ENCODE peak calls at places on chromosomes 13 and 19, in seven cellular contexts. One of them, this sample, is unnamed.

GRCh38 chr13:40672310-40673060 is 6.0 kb upstream of the FOXO1 start:
- DNase-seq in fibroblast of pulmonary artery: peak
- DNase-seq in left ventricle myocardium inferior: no peak
- DNase-seq in naive thymus-derived CD4-positive, alpha-beta T cell: no peak
- DNase-seq in tibial nerve: no peak
- DNase-seq in heart left ventricle: no peak
- DNase-seq in tibial artery: no peak
- DNase-seq in this sample: no peak

GRCh38 chr13:76300688-76301087 is 585.5 kb downstream of the KCTD12 start:
- DNase-seq in fibroblast of pulmonary artery: no peak
- DNase-seq in left ventricle myocardium inferior: no peak
- DNase-seq in naive thymus-derived CD4-positive, alpha-beta T cell: no peak
- DNase-seq in tibial nerve: no peak
- DNase-seq in heart left ventricle: no peak
- DNase-seq in tibial artery: no peak
- DNase-seq in this sample: no peak

GRCh38 chr13:26202365-26202972 is 19.6 kb downstream of the RNF6 start:
- DNase-seq in fibroblast of pulmonary artery: peak
- DNase-seq in left ventricle myocardium inferior: no peak
- DNase-seq in naive thymus-derived CD4-positive, alpha-beta T cell: no peak
- DNase-seq in tibial nerve: no peak
- DNase-seq in heart left ventricle: no peak
- DNase-seq in tibial artery: no peak
- DNase-seq in this sample: no peak

GRCh38 chr13:84946144-84946543 is 853.1 kb downstream of the SLITRK6 start:
- DNase-seq in fibroblast of pulmonary artery: peak
- DNase-seq in left ventricle myocardium inferior: no peak
- DNase-seq in naive thymus-derived CD4-positive, alpha-beta T cell: no peak
- DNase-seq in tibial nerve: no peak
- DNase-seq in heart left ventricle: no peak
- DNase-seq in tibial artery: no peak
- DNase-seq in this sample: no peak

GRCh38 chr13:104936304-104936703 is 1599.2 kb downstream of the EFNB2 start:
- DNase-seq in fibroblast of pulmonary artery: no peak
- DNase-seq in left ventricle myocardium inferior: no peak
- DNase-seq in naive thymus-derived CD4-positive, alpha-beta T cell: no peak
- DNase-seq in tibial nerve: no peak
- DNase-seq in heart left ventricle: no peak
- DNase-seq in tibial artery: no peak
- DNase-seq in this sample: no peak

GRCh38 chr19:46639356-46640061 is 3.5 kb upstream of the GNG8 start:
- DNase-seq in fibroblast of pulmonary artery: peak
- DNase-seq in left ventricle myocardium inferior: peak
- DNase-seq in naive thymus-derived CD4-positive, alpha-beta T cell: no peak
- DNase-seq in tibial nerve: no peak
- DNase-seq in heart left ventricle: peak
- DNase-seq in tibial artery: peak
- DNase-seq in this sample: no peak

GRCh38 chr13:33610471-33611015 is 207.4 kb upstream of the RFC3 start:
- DNase-seq in fibroblast of pulmonary artery: peak
- DNase-seq in left ventricle myocardium inferior: peak
- DNase-seq in naive thymus-derived CD4-positive, alpha-beta T cell: peak
- DNase-seq in tibial nerve: no peak
- DNase-seq in heart left ventricle: peak
- DNase-seq in tibial artery: peak
- DNase-seq in this sample: no peak

GRCh38 chr19:5627395-5627904 is 4.6 kb downstream of the SAFB start:
- DNase-seq in fibroblast of pulmonary artery: no peak
- DNase-seq in left ventricle myocardium inferior: peak
- DNase-seq in naive thymus-derived CD4-positive, alpha-beta T cell: no peak
- DNase-seq in tibial nerve: peak
- DNase-seq in heart left ventricle: peak
- DNase-seq in tibial artery: peak
- DNase-seq in this sample: no peak

GRCh38 chr13:74132152-74132767 is 1.9 kb downstream of the KLF12 start:
- DNase-seq in fibroblast of pulmonary artery: peak
- DNase-seq in left ventricle myocardium inferior: no peak
- DNase-seq in naive thymus-derived CD4-positive, alpha-beta T cell: peak
- DNase-seq in tibial nerve: no peak
- DNase-seq in heart left ventricle: peak
- DNase-seq in tibial artery: no peak
- DNase-seq in this sample: no peak

GRCh38 chr19:33039108-33039599 is 25.5 kb downstream of the RHPN2 start:
- DNase-seq in fibroblast of pulmonary artery: no peak
- DNase-seq in left ventricle myocardium inferior: no peak
- DNase-seq in naive thymus-derived CD4-positive, alpha-beta T cell: no peak
- DNase-seq in tibial nerve: no peak
- DNase-seq in heart left ventricle: no peak
- DNase-seq in tibial artery: no peak
- DNase-seq in this sample: no peak

GRCh38 chr13:29543230-29544215 is 52.0 kb downstream of the SLC7A1 start:
- DNase-seq in fibroblast of pulmonary artery: peak
- DNase-seq in left ventricle myocardium inferior: no peak
- DNase-seq in naive thymus-derived CD4-positive, alpha-beta T cell: no peak
- DNase-seq in tibial nerve: no peak
- DNase-seq in heart left ventricle: no peak
- DNase-seq in tibial artery: no peak
- DNase-seq in this sample: no peak

GRCh38 chr13:66618702-66619101 is 611.4 kb downstream of the PCDH9 start:
- DNase-seq in fibroblast of pulmonary artery: peak
- DNase-seq in left ventricle myocardium inferior: no peak
- DNase-seq in naive thymus-derived CD4-positive, alpha-beta T cell: no peak
- DNase-seq in tibial nerve: no peak
- DNase-seq in heart left ventricle: no peak
- DNase-seq in tibial artery: no peak
- DNase-seq in this sample: peak

GRCh38 chr13:50891206-50891605 is 18.4 kb upstream of the RNASEH2B start:
- DNase-seq in fibroblast of pulmonary artery: no peak
- DNase-seq in left ventricle myocardium inferior: no peak
- DNase-seq in naive thymus-derived CD4-positive, alpha-beta T cell: no peak
- DNase-seq in tibial nerve: no peak
- DNase-seq in heart left ventricle: no peak
- DNase-seq in tibial artery: no peak
- DNase-seq in this sample: no peak

GRCh38 chr19:15613338-15613737 is 1.7 kb upstream of the CYP4F8 start:
- DNase-seq in fibroblast of pulmonary artery: no peak
- DNase-seq in left ventricle myocardium inferior: no peak
- DNase-seq in naive thymus-derived CD4-positive, alpha-beta T cell: no peak
- DNase-seq in tibial nerve: no peak
- DNase-seq in heart left ventricle: no peak
- DNase-seq in tibial artery: no peak
- DNase-seq in this sample: no peak

GRCh38 chr19:48969276-48970138 is 4.4 kb downstream of the FTL start:
- DNase-seq in fibroblast of pulmonary artery: no peak
- DNase-seq in left ventricle myocardium inferior: no peak
- DNase-seq in naive thymus-derived CD4-positive, alpha-beta T cell: no peak
- DNase-seq in tibial nerve: no peak
- DNase-seq in heart left ventricle: no peak
- DNase-seq in tibial artery: no peak
- DNase-seq in this sample: no peak

GRCh38 chr13:27289016-27289665 is 18.5 kb downstream of the RASL11A start:
- DNase-seq in fibroblast of pulmonary artery: no peak
- DNase-seq in left ventricle myocardium inferior: no peak
- DNase-seq in naive thymus-derived CD4-positive, alpha-beta T cell: no peak
- DNase-seq in tibial nerve: no peak
- DNase-seq in heart left ventricle: no peak
- DNase-seq in tibial artery: no peak
- DNase-seq in this sample: no peak

GRCh38 chr13:34162545-34162936 is 344.6 kb downstream of the RFC3 start:
- DNase-seq in fibroblast of pulmonary artery: no peak
- DNase-seq in left ventricle myocardium inferior: no peak
- DNase-seq in naive thymus-derived CD4-positive, alpha-beta T cell: no peak
- DNase-seq in tibial nerve: no peak
- DNase-seq in heart left ventricle: peak
- DNase-seq in tibial artery: no peak
- DNase-seq in this sample: no peak

GRCh38 chr13:73303858-73304257 is 245.1 kb downstream of the KLF5 start:
- DNase-seq in fibroblast of pulmonary artery: peak
- DNase-seq in left ventricle myocardium inferior: no peak
- DNase-seq in naive thymus-derived CD4-positive, alpha-beta T cell: no peak
- DNase-seq in tibial nerve: no peak
- DNase-seq in heart left ventricle: no peak
- DNase-seq in tibial artery: no peak
- DNase-seq in this sample: peak

GRCh38 chr13:29605860-29606526 is 10.5 kb upstream of the SLC7A1 start:
- DNase-seq in fibroblast of pulmonary artery: no peak
- DNase-seq in left ventricle myocardium inferior: peak
- DNase-seq in naive thymus-derived CD4-positive, alpha-beta T cell: no peak
- DNase-seq in tibial nerve: no peak
- DNase-seq in heart left ventricle: peak
- DNase-seq in tibial artery: no peak
- DNase-seq in this sample: no peak

GRCh38 chr13:48938308-48938943 is 37.3 kb upstream of the FNDC3A start:
- DNase-seq in fibroblast of pulmonary artery: no peak
- DNase-seq in left ventricle myocardium inferior: no peak
- DNase-seq in naive thymus-derived CD4-positive, alpha-beta T cell: no peak
- DNase-seq in tibial nerve: no peak
- DNase-seq in heart left ventricle: no peak
- DNase-seq in tibial artery: no peak
- DNase-seq in this sample: no peak

GRCh38 chr19:58338825-58339558 is 12.2 kb downstream of the ZSCAN22 start:
- DNase-seq in fibroblast of pulmonary artery: no peak
- DNase-seq in left ventricle myocardium inferior: no peak
- DNase-seq in naive thymus-derived CD4-positive, alpha-beta T cell: no peak
- DNase-seq in tibial nerve: no peak
- DNase-seq in heart left ventricle: no peak
- DNase-seq in tibial artery: no peak
- DNase-seq in this sample: no peak

GRCh38 chr19:41864374-41864773 is 4.3 kb downstream of the RPS19 start:
- DNase-seq in fibroblast of pulmonary artery: no peak
- DNase-seq in left ventricle myocardium inferior: no peak
- DNase-seq in naive thymus-derived CD4-positive, alpha-beta T cell: no peak
- DNase-seq in tibial nerve: no peak
- DNase-seq in heart left ventricle: no peak
- DNase-seq in tibial artery: no peak
- DNase-seq in this sample: no peak
- H3K4me3 ChIP-seq in fibroblast of pulmonary artery: no peak
- H3K4me3 ChIP-seq in left ventricle myocardium inferior: no peak
- H3K4me3 ChIP-seq in naive thymus-derived CD4-positive, alpha-beta T cell: no peak
- H3K4me3 ChIP-seq in tibial nerve: no peak
- H3K4me3 ChIP-seq in heart left ventricle: no peak
- H3K4me3 ChIP-seq in tibial artery: no peak
- H3K4me3 ChIP-seq in this sample: no peak

GRCh38 chr13:20848203-20848602 is 54.3 kb downstream of the XPO4 start:
- DNase-seq in fibroblast of pulmonary artery: no peak
- DNase-seq in left ventricle myocardium inferior: no peak
- DNase-seq in naive thymus-derived CD4-positive, alpha-beta T cell: no peak
- DNase-seq in tibial nerve: no peak
- DNase-seq in heart left ventricle: no peak
- DNase-seq in tibial artery: no peak
- DNase-seq in this sample: no peak

GRCh38 chr13:20840590-20840989 is 62.0 kb downstream of the XPO4 start:
- DNase-seq in fibroblast of pulmonary artery: no peak
- DNase-seq in left ventricle myocardium inferior: no peak
- DNase-seq in naive thymus-derived CD4-positive, alpha-beta T cell: no peak
- DNase-seq in tibial nerve: no peak
- DNase-seq in heart left ventricle: no peak
- DNase-seq in tibial artery: no peak
- DNase-seq in this sample: no peak

GRCh38 chr13:20847298-20847697 is 55.2 kb downstream of the XPO4 start:
- DNase-seq in fibroblast of pulmonary artery: peak
- DNase-seq in left ventricle myocardium inferior: no peak
- DNase-seq in naive thymus-derived CD4-positive, alpha-beta T cell: no peak
- DNase-seq in tibial nerve: no peak
- DNase-seq in heart left ventricle: no peak
- DNase-seq in tibial artery: no peak
- DNase-seq in this sample: no peak

GRCh38 chr13:20848944-20849343 is 53.6 kb downstream of the XPO4 start:
- DNase-seq in fibroblast of pulmonary artery: no peak
- DNase-seq in left ventricle myocardium inferior: no peak
- DNase-seq in naive thymus-derived CD4-positive, alpha-beta T cell: no peak
- DNase-seq in tibial nerve: no peak
- DNase-seq in heart left ventricle: no peak
- DNase-seq in tibial artery: no peak
- DNase-seq in this sample: no peak

DNA sequence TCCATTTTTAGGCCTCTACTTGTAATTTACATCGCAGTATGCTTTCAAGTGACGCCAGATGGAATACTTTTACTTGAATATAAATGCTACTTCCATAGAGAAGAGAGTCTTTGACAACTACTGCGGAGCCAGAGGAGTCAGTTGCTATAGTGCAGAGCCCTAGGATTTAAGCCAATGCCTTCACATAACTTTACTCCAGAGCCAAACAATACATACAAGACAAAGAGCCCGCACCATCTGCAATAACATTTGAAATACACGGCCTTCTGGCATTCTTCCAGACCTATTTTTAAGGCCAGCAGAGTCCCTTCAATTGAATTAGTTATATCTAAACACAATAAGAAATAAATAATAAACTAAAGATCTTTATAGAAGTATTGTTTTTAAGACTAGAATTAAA is 59.4 kb downstream of the XPO4 start:
- DNase-seq in fibroblast of pulmonary artery: peak
- DNase-seq in left ventricle myocardium inferior: no peak
- DNase-seq in naive thymus-derived CD4-positive, alpha-beta T cell: no peak
- DNase-seq in tibial nerve: no peak
- DNase-seq in heart left ventricle: peak
- DNase-seq in tibial artery: no peak
- DNase-seq in this sample: peak
- H3K4me3 ChIP-seq in fibroblast of pulmonary artery: no peak
- H3K4me3 ChIP-seq in left ventricle myocardium inferior: peak
- H3K4me3 ChIP-seq in naive thymus-derived CD4-positive, alpha-beta T cell: no peak
- H3K4me3 ChIP-seq in tibial nerve: no peak
- H3K4me3 ChIP-seq in heart left ventricle: no peak
- H3K4me3 ChIP-seq in tibial artery: no peak
- H3K4me3 ChIP-seq in this sample: no peak

GRCh38 chr19:45498411-45499195 is at the start of gene PPM1N:
- DNase-seq in fibroblast of pulmonary artery: no peak
- DNase-seq in left ventricle myocardium inferior: no peak
- DNase-seq in naive thymus-derived CD4-positive, alpha-beta T cell: peak
- DNase-seq in tibial nerve: no peak
- DNase-seq in heart left ventricle: no peak
- DNase-seq in tibial artery: no peak
- DNase-seq in this sample: no peak

GRCh38 chr19:45499196-45500180 is 1.2 kb downstream of the PPM1N start:
- DNase-seq in fibroblast of pulmonary artery: no peak
- DNase-seq in left ventricle myocardium inferior: no peak
- DNase-seq in naive thymus-derived CD4-positive, alpha-beta T cell: peak
- DNase-seq in tibial nerve: peak
- DNase-seq in heart left ventricle: no peak
- DNase-seq in tibial artery: peak
- DNase-seq in this sample: no peak

GRCh38 chr19:45496349-45496953 is 396 bp downstream of the RTN2 start:
- DNase-seq in fibroblast of pulmonary artery: no peak
- DNase-seq in left ventricle myocardium inferior: no peak
- DNase-seq in naive thymus-derived CD4-positive, alpha-beta T cell: peak
- DNase-seq in tibial nerve: no peak
- DNase-seq in heart left ventricle: no peak
- DNase-seq in tibial artery: no peak
- DNase-seq in this sample: no peak

GRCh38 chr19:45495178-45495577 is 1.7 kb downstream of the RTN2 start:
- DNase-seq in fibroblast of pulmonary artery: no peak
- DNase-seq in left ventricle myocardium inferior: no peak
- DNase-seq in naive thymus-derived CD4-positive, alpha-beta T cell: no peak
- DNase-seq in tibial nerve: no peak
- DNase-seq in heart left ventricle: no peak
- DNase-seq in tibial artery: no peak
- DNase-seq in this sample: no peak

GRCh38 chr19:45497791-45498190 is 452 bp upstream of the PPM1N start:
- DNase-seq in fibroblast of pulmonary artery: no peak
- DNase-seq in left ventricle myocardium inferior: no peak
- DNase-seq in naive thymus-derived CD4-positive, alpha-beta T cell: no peak
- DNase-seq in tibial nerve: no peak
- DNase-seq in heart left ventricle: no peak
- DNase-seq in tibial artery: no peak
- DNase-seq in this sample: no peak
- H3K4me3 ChIP-seq in fibroblast of pulmonary artery: no peak
- H3K4me3 ChIP-seq in left ventricle myocardium inferior: no peak
- H3K4me3 ChIP-seq in naive thymus-derived CD4-positive, alpha-beta T cell: no peak
- H3K4me3 ChIP-seq in tibial nerve: no peak
- H3K4me3 ChIP-seq in heart left ventricle: no peak
- H3K4me3 ChIP-seq in tibial artery: no peak
- H3K4me3 ChIP-seq in this sample: no peak

GRCh38 chr19:50568321-50569022 is at the start of gene LRRC4B:
- DNase-seq in fibroblast of pulmonary artery: peak
- DNase-seq in left ventricle myocardium inferior: no peak
- DNase-seq in naive thymus-derived CD4-positive, alpha-beta T cell: no peak
- DNase-seq in tibial nerve: no peak
- DNase-seq in heart left ventricle: no peak
- DNase-seq in tibial artery: no peak
- DNase-seq in this sample: no peak
- H3K4me3 ChIP-seq in fibroblast of pulmonary artery: no peak
- H3K4me3 ChIP-seq in left ventricle myocardium inferior: peak
- H3K4me3 ChIP-seq in naive thymus-derived CD4-positive, alpha-beta T cell: no peak
- H3K4me3 ChIP-seq in tibial nerve: no peak
- H3K4me3 ChIP-seq in heart left ventricle: no peak
- H3K4me3 ChIP-seq in tibial artery: no peak
- H3K4me3 ChIP-seq in this sample: no peak